ENCODE peak calls at places on chromosomes 13 and 19, in six cellular contexts. J is NCI-H2227 treated with DMSO at 0.1 percent for 48 hours; U is caudate nucleus; N is Right ventricle myocardium superior; Y is stimulated activated CD8-positive, alpha-beta memory T cell treated with anti-CD3 and anti-CD28 coated beads, Interleukin-7, amount 100 ng/mL, for 4 hours; X is NCI-H774. W is an unnamed sample.

GRCh38 chr19:33691736-33692135 is 70.0 kb downstream of the CHST8 start:
- DNase-seq in J (no peak), U (no peak), N (no peak), Y (no peak), X (no peak), W (no peak)

GRCh38 chr19:38850976-38851621 is 1.3 kb upstream of the HNRNPL start:
- DNase-seq in J (no peak), U (no peak), N (peak), Y (no peak), X (no peak), W (peak)

GRCh38 chr19:811511-812048 is 10.2 kb downstream of the PLPPR3 start:
- DNase-seq in J (no peak), U (no peak), N (no peak), Y (no peak), X (no peak), W (no peak)

GRCh38 chr19:54311486-54311885 is 1.5 kb downstream of the LILRA5 start:
- DNase-seq in J (no peak), U (no peak), N (no peak), Y (no peak), X (no peak), W (no peak)

GRCh38 chr13:73835138-73835721 is 299.0 kb downstream of the KLF12 start:
- DNase-seq in J (no peak), U (no peak), N (no peak), Y (no peak), X (peak), W (no peak)

GRCh38 chr19:35860818-35861639 is 4.3 kb downstream of the KIRREL2 start:
- DNase-seq in J (no peak), U (no peak), N (no peak), Y (no peak), X (no peak), W (no peak)

GRCh38 chr19:49447485-49448431 is 3.9 kb downstream of the PIH1D1 start:
- DNase-seq in J (no peak), U (no peak), N (peak), Y (no peak), X (no peak), W (peak)

GRCh38 chr13:78657699-78658629 is 991 bp downstream of the OBI1 start:
- DNase-seq in J (peak), U (no peak), N (no peak), Y (no peak), X (no peak), W (no peak)

GRCh38 chr13:50451609-50452008 is 391.9 kb downstream of the DLEU7 start:
- DNase-seq in J (no peak), U (no peak), N (peak), Y (no peak), X (no peak), W (peak)

GRCh38 chr13:102726430-102726829 is 31.6 kb upstream of the METTL21C start:
- DNase-seq in J (no peak), U (no peak), N (no peak), Y (no peak), X (no peak), W (no peak)

GRCh38 chr13:67369895-67370660 is 139.9 kb upstream of the PCDH9 start:
- DNase-seq in J (no peak), U (no peak), N (no peak), Y (no peak), X (no peak), W (no peak)

W was measured in left ventricle myocardium superior.